ENCODE peak calls at places on chromosomes 1 and 21, in eight cellular contexts. B is T-helper 9 cell, I is NCI-H1930, O is NCI-H345, P is AG10803, J is nephron progenitor cell, H is aorta, Y is mesendoderm. U is an unnamed sample.

GRCh38 chr1:230167419-230167852 is 100.4 kb downstream of the GALNT2 start:
- DNase-seq in B (no peak), I (no peak), O (peak; percentile 21), P (peak; percentile 41), J (peak; percentile 15), H (no peak), Y (peak; percentile 87), U (no peak)

GRCh38 chr1:236063919-236064673 is 794 bp downstream of the NID1 start:
- DNase-seq in B (no peak), I (no peak), O (no peak), P (peak; percentile 82), J (peak; percentile 61), H (peak; percentile 85), Y (peak; percentile 56), U (no peak)

GRCh38 chr1:195761102-195761501 is 847.1 kb downstream of the KCNT2 start:
- DNase-seq in B (no peak), I (no peak), O (no peak), P (no peak), J (no peak), H (no peak), Y (no peak), U (no peak)

GRCh38 chr1:174023438-174023837 is 1.3 kb upstream of the RC3H1 start:
- DNase-seq in B (no peak), I (no peak), O (peak; percentile 21), P (peak; percentile 28), J (no peak), H (no peak), Y (peak; percentile 98), U (no peak)

GRCh38 chr1:67472056-67472455 is 41.9 kb upstream of the SERBP1 start:
- DNase-seq in B (no peak), I (no peak), O (no peak), P (no peak), J (no peak), H (no peak), Y (no peak), U (no peak)

GRCh38 chr1:46529031-46529630 is 22.3 kb downstream of the KNCN start:
- DNase-seq in B (no peak), I (no peak), O (no peak), P (no peak), J (no peak), H (no peak), Y (no peak), U (no peak)

GRCh38 chr1:66747500-66747899 is 4.8 kb upstream of the DYNLT5 start:
- DNase-seq in B (no peak), I (no peak), O (no peak), P (peak; percentile 82), J (no peak), H (no peak), Y (no peak), U (no peak)

GRCh38 chr1:32876341-32877210 is 5.9 kb upstream of the FNDC5 start:
- DNase-seq in B (peak; percentile 57), I (peak; percentile 42), O (peak; percentile 7), P (peak; percentile 31), J (peak; percentile 62), H (peak; percentile 86), Y (peak; percentile 60), U (no peak)

GRCh38 chr21:28671549-28672195 is 321.0 kb downstream of the LTN1 start:
- DNase-seq in B (no peak), I (no peak), O (no peak), P (peak; percentile 41), J (no peak), H (no peak), Y (no peak), U (no peak)

GRCh38 chr1:226546926-226547325 is 1.6 kb upstream of the STUM start:
- DNase-seq in B (no peak), I (no peak), O (no peak), P (no peak), J (no peak), H (no peak), Y (no peak), U (no peak)

U was measured in NCI-H1105.